ENCODE peak calls at places on chromosomes 13 and 19, in ten cellular contexts. I is NCI-H1417 treated with DMSO at 0.1 percent for 48 hours, H is non-pigmented ciliary epithelial cell, A is epithelial cell of prostate, Z is choroid plexus epithelial cell, U is mesenteric fat pad, O is heart right ventricle, V is RWPE1, X is cardiac fibroblast, T is cerebellar nuclear complex. F is an unnamed sample.
A peak's percentile ranks its signal among the peaks of the same experiment; 100 is the strongest.

GRCh38 chr13:46100191-46100877 is 4.5 kb downstream of the CPB2 start:
- DNase-seq in V (no peak), I (no peak), A (no peak), U (no peak), T (no peak), H (no peak), X (peak; percentile 8), Z (peak; percentile 23), O (no peak), F (no peak)

GRCh38 chr19:31350033-31350692 is 927 bp upstream of the TSHZ3 start:
- DNase-seq in V (no peak), X (peak; percentile 42), I (no peak), T (no peak), Z (peak; percentile 13), H (no peak), U (no peak), O (peak; percentile 51), A (no peak), F (no peak)

GRCh38 chr19:778910-779653 is 18.2 kb upstream of the PTBP1 start:
- DNase-seq in H (peak; percentile 60), U (no peak), Z (peak; percentile 96), A (peak; percentile 65), O (no peak), I (no peak), X (peak; percentile 96), T (no peak), V (peak; percentile 92), F (no peak)

GRCh38 chr13:20231839-20232555 is at the start of gene GJB6:
- DNase-seq in X (no peak), A (no peak), V (peak; percentile 51), U (no peak), I (no peak), O (no peak), T (no peak), H (no peak), Z (no peak), F (no peak)

GRCh38 chr13:110503979-110504499 is 57.5 kb downstream of the RAB20 start:
- DNase-seq in U (no peak), O (no peak), I (no peak), Z (no peak), X (no peak), V (no peak), H (no peak), T (no peak), A (no peak), F (no peak)

GRCh38 chr13:112215871-112216270 is 148.9 kb downstream of the SOX1 start:
- DNase-seq in A (no peak), V (no peak), O (no peak), X (no peak), U (no peak), H (no peak), Z (no peak), T (no peak), I (no peak), F (no peak)

GRCh38 chr19:45931055-45931454 is 16.5 kb upstream of the NANOS2 start:
- DNase-seq in V (no peak), H (no peak), I (no peak), A (no peak), Z (no peak), U (no peak), X (no peak), O (no peak), T (no peak), F (no peak)

GRCh38 chr13:105979131-105979530 is 556.3 kb downstream of the EFNB2 start:
- DNase-seq in Z (no peak), A (peak; percentile 69), T (no peak), U (no peak), V (peak; percentile 55), X (no peak), H (no peak), O (no peak), I (no peak), F (no peak)

GRCh38 chr13:26340812-26341211 is 86.9 kb downstream of the CDK8 start:
- DNase-seq in Z (peak; percentile 29), H (peak; percentile 6), A (no peak), T (no peak), X (peak; percentile 20), O (no peak), V (no peak), U (no peak), I (no peak), F (no peak)

GRCh38 chr13:106382569-106382968 is 152.9 kb downstream of the EFNB2 start:
- DNase-seq in I (no peak), U (no peak), A (no peak), X (no peak), T (no peak), H (no peak), Z (no peak), V (no peak), O (no peak), F (no peak)

GRCh38 chr13:25762795-25763377 is 288.9 kb downstream of the SHISA2 start:
- DNase-seq in U (no peak), H (no peak), Z (no peak), O (no peak), V (no peak), T (no peak), A (no peak), X (no peak), I (no peak), F (no peak)

GRCh38 chr19:37970699-37971098 is 63.7 kb downstream of the SIPA1L3 start:
- DNase-seq in Z (no peak), T (no peak), U (no peak), I (no peak), H (no peak), A (no peak), X (no peak), V (no peak), O (no peak), F (no peak)

GRCh38 chr13:114132419-114133121 is at the start of gene RASA3:
- DNase-seq in H (no peak), Z (peak; percentile 87), A (no peak), O (peak; percentile 72), V (peak; percentile 75), U (no peak), I (no peak), X (peak; percentile 65), T (no peak), F (peak; percentile 58)

GRCh38 chr13:112898786-112899617 is 70.0 kb upstream of the MCF2L start:
- DNase-seq in Z (no peak), A (no peak), U (no peak), X (no peak), O (no peak), I (no peak), T (no peak), V (no peak), H (no peak), F (no peak)

GRCh38 chr19:31351212-31352193 is 2.3 kb upstream of the TSHZ3 start:
- DNase-seq in X (peak; percentile 82), H (no peak), I (no peak), U (no peak), A (no peak), O (no peak), T (no peak), V (peak; percentile 33), Z (peak; percentile 76), F (no peak)

GRCh38 chr19:996051-996838 is 4.0 kb upstream of the GRIN3B start:
- DNase-seq in T (no peak), I (peak; percentile 48), A (no peak), V (peak; percentile 75), U (no peak), H (no peak), X (peak; percentile 67), O (no peak), Z (peak; percentile 54), F (no peak)

GRCh38 chr13:26707122-26708006 is 53.2 kb downstream of the GPR12 start:
- DNase-seq in V (peak; percentile 49), A (peak; percentile 6), T (no peak), X (peak; percentile 73), H (no peak), O (peak; percentile 36), I (no peak), U (peak; percentile 82), Z (peak; percentile 82), F (no peak)

GRCh38 chr13:90640976-90641375 is 706.5 kb upstream of the MIR17HG start:
- DNase-seq in U (no peak), X (peak; percentile 64), V (peak; percentile 19), O (no peak), I (no peak), Z (peak; percentile 74), A (no peak), H (peak; percentile 41), T (no peak), F (no peak)

GRCh38 chr19:49855277-49855675 is 4.3 kb downstream of the PTOV1 start:
- DNase-seq in Z (no peak), I (no peak), T (no peak), O (no peak), X (no peak), H (no peak), V (no peak), U (no peak), A (no peak), F (no peak)

GRCh38 chr13:42478531-42479156 is 95.3 kb upstream of the TNFSF11 start:
- DNase-seq in A (no peak), V (no peak), H (no peak), Z (peak; percentile 85), T (no peak), O (no peak), I (no peak), X (peak; percentile 59), U (no peak), F (no peak)

GRCh38 chr19:50461066-50461875 is 15.0 kb upstream of the EMC10 start:
- DNase-seq in T (no peak), Z (peak; percentile 83), O (peak; percentile 44), H (no peak), A (no peak), X (peak; percentile 77), U (no peak), I (no peak), V (peak; percentile 85), F (peak; percentile 43)

GRCh38 chr19:18985257-18985656 is 44.2 kb upstream of the HOMER3 start:
- DNase-seq in O (peak; percentile 43), I (no peak), Z (no peak), X (peak; percentile 80), U (no peak), T (no peak), H (no peak), V (no peak), A (no peak), F (no peak)

GRCh38 chr13:112971288-112971643 is 2.3 kb downstream of the MCF2L start:
- DNase-seq in V (no peak), U (no peak), H (no peak), O (no peak), X (no peak), T (no peak), I (no peak), A (no peak), Z (no peak), F (peak; percentile 50)

GRCh38 chr19:3360494-3361383 is 5.6 kb upstream of the NFIC start:
- DNase-seq in X (peak; percentile 51), Z (no peak), H (no peak), T (no peak), I (no peak), O (peak; percentile 81), U (no peak), V (no peak), A (no peak), F (peak; percentile 85)

GRCh38 chr13:66508153-66508909 is 721.8 kb downstream of the PCDH9 start:
- DNase-seq in O (no peak), T (no peak), A (no peak), I (no peak), H (no peak), U (no peak), X (peak; percentile 49), V (no peak), Z (peak; percentile 53), F (no peak)

GRCh38 chr19:4539169-4539696 is 603 bp downstream of the LRG1 start:
- DNase-seq in X (no peak), Z (no peak), H (no peak), V (no peak), T (no peak), U (no peak), O (no peak), A (no peak), I (no peak), F (no peak)

GRCh38 chr19:8610041-8610927 is at the start of gene ADAMTS10:
- DNase-seq in O (no peak), I (no peak), X (peak; percentile 58), H (no peak), T (no peak), V (no peak), A (no peak), Z (peak; percentile 52), U (no peak), F (peak; percentile 18)

GRCh38 chr13:33242984-33243617 is 42.5 kb downstream of the STARD13 start:
- DNase-seq in U (no peak), X (no peak), V (no peak), Z (no peak), O (no peak), I (no peak), H (no peak), T (no peak), A (no peak), F (no peak)